ENCODE peak calls at places on chromosomes 1 and 21, in eight cellular contexts. N, M, C, B, Z, V, W and G are unnamed samples.
A peak's percentile ranks its signal among the peaks of the same experiment; 100 is the strongest.

GRCh38 chr1:76474922-76475321 is 392.4 kb upstream of the ST6GALNAC5 start:
- DNase-seq in B (no peak), W (no peak), N (no peak), Z (no peak), C (no peak), V (no peak), M (no peak), G (no peak)

GRCh38 chr1:152683846-152684245 is 2.1 kb upstream of the LCE2B start:
- DNase-seq in Z (no peak), W (no peak), N (no peak), B (no peak), V (no peak), C (no peak), M (no peak), G (no peak)

GRCh38 chr21:41593051-41593783 is 85.3 kb upstream of the TMPRSS2 start:
- DNase-seq in N (no peak), M (no peak), Z (no peak), W (no peak), B (no peak), C (peak; percentile 65), V (no peak), G (no peak)

GRCh38 chr1:208040714-208041393 is 129.9 kb upstream of the CD34 start:
- DNase-seq in V (no peak), M (no peak), N (no peak), W (no peak), B (no peak), C (no peak), Z (no peak), G (no peak)

GRCh38 chr1:154837679-154838171 is 32.4 kb downstream of the KCNN3 start:
- DNase-seq in B (peak; percentile 67), Z (no peak), V (no peak), C (no peak), W (peak; percentile 53), N (no peak), M (peak; percentile 82), G (no peak)

GRCh38 chr1:153962088-153963029 is 978 bp downstream of the SLC39A1 start:
- DNase-seq in B (no peak), Z (no peak), C (no peak), M (peak; percentile 33), W (peak; percentile 60), V (no peak), N (no peak), G (no peak)

GRCh38 chr1:218659911-218660677 is 315.0 kb downstream of the TGFB2 start:
- DNase-seq in W (no peak), Z (no peak), B (no peak), C (no peak), N (no peak), M (no peak), V (no peak), G (peak; percentile 69)

GRCh38 chr1:9275567-9276034 is 17.1 kb upstream of the SPSB1 start:
- DNase-seq in C (no peak), M (peak; percentile 31), V (no peak), Z (no peak), W (peak; percentile 83), B (no peak), N (no peak), G (no peak)

GRCh38 chr1:116853680-116854191 is 56.0 kb upstream of the PTGFRN start:
- DNase-seq in M (no peak), C (no peak), N (no peak), Z (no peak), W (no peak), B (no peak), V (no peak), G (peak; percentile 41)

GRCh38 chr1:182643699-182644098 is 39.5 kb upstream of the RGS16 start:
- DNase-seq in B (no peak), W (no peak), V (no peak), Z (no peak), N (peak; percentile 84), M (no peak), C (no peak), G (no peak)

GRCh38 chr1:41368384-41368783 is 7.2 kb downstream of the FOXO6 start:
- DNase-seq in Z (no peak), B (peak; percentile 33), C (no peak), N (no peak), V (no peak), M (no peak), W (no peak), G (no peak)

GRCh38 chr1:66563094-66563800 is 29.3 kb downstream of the SGIP1 start:
- DNase-seq in M (no peak), N (no peak), B (no peak), W (no peak), Z (no peak), V (peak; percentile 85), C (no peak), G (peak; percentile 84)
- H3K4me3 ChIP-seq in M (no peak overlapping the region), N (peak overlapping the region; percentile 21), B (peak overlapping the region; percentile 5), W (no peak overlapping the region), Z (no peak overlapping the region), V (peak overlapping the region; percentile 30), C (no peak overlapping the region), G (peak overlapping the region; percentile 41)

GRCh38 chr1:7474143-7474490 is 297.0 kb upstream of the VAMP3 start:
- DNase-seq in V (no peak), Z (no peak), C (no peak), M (no peak), W (no peak), B (no peak), N (no peak), G (no peak)

GRCh38 chr1:7473223-7474142 is 297.6 kb upstream of the VAMP3 start:
- DNase-seq in C (no peak), V (no peak), W (no peak), Z (no peak), M (no peak), N (no peak), B (no peak), G (no peak)

GRCh38 chr1:7476402-7476801 is 294.7 kb upstream of the VAMP3 start:
- DNase-seq in Z (no peak), M (no peak), B (no peak), V (no peak), N (no peak), W (no peak), C (no peak), G (no peak)

GRCh38 chr1:7475691-7476090 is 295.4 kb upstream of the VAMP3 start:
- DNase-seq in M (no peak), B (no peak), C (no peak), Z (no peak), V (no peak), W (no peak), N (no peak), G (no peak)

GRCh38 chr1:7474786-7475502 is 296.2 kb upstream of the VAMP3 start:
- DNase-seq in M (no peak), N (no peak), W (no peak), C (no peak), Z (no peak), V (no peak), B (no peak), G (no peak)
- TF ChIP-seq CTCF in M (no peak), N (peak; percentile 23), W (no peak), C (no peak), Z (no peak), V (no peak), B (no peak), G (peak; percentile 9)

GRCh38 chr1:159144571-159144970 is 26.8 kb upstream of the CADM3 start:
- DNase-seq in W (no peak), C (no peak), V (no peak), B (no peak), Z (no peak), N (no peak), M (no peak), G (no peak)

GRCh38 chr1:159140474-159140873 is 30.9 kb upstream of the CADM3 start:
- DNase-seq in M (no peak), V (no peak), N (no peak), B (no peak), Z (no peak), C (no peak), W (no peak), G (no peak)

GRCh38 chr1:159146996-159147395 is 24.4 kb upstream of the CADM3 start:
- DNase-seq in V (no peak), W (no peak), C (no peak), B (no peak), M (no peak), N (no peak), Z (no peak), G (no peak)

DNA sequence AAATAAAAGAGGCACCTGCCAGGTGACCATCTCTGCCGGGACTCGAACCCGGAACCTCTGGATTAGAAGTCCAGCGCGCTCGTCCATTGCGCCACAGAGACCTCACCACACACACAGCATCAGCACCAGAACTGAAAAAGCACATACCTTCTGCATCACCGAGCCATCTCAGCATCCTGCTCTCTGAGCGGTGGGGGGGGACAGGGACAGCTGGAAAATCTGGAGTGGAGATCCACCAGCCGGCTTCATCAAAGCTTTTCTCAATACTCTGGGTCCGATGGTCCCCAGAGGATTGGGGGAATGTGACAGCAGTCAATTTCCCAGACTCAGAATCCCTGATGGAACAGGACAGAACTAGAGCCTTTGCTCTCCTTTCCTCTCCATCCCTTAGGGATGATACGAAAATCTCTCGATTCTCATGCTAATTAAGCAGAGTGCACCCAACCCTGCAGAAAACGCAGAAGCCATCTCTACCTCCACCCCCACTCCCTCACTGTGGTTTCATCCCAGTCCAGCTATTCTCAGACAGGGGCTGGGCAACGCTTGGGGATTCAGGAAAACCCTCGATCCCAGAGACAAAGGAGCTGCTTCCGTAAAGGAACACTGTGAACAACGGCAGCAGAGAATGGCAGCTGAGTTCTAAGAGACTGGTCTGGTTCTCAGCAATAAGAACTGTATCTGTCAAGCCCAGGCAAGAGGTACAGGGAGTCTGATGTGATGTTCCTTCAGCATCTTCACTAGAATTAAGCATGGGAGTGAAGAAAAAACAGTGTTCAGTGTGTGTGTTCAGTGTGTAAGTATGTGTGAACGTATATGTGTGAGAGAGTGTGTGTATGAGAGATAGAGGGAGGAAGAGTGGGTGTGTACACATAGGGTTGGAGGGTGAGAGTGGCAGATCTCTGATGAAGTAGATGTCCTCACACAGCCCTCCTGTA is 29.6 kb upstream of the CADM3 start:
- DNase-seq in C (no peak), V (peak; percentile 14), Z (no peak), M (no peak), B (no peak), W (no peak), N (no peak), G (no peak)
- H3K4me3 ChIP-seq in C (no peak overlapping the region), V (peak overlapping the region; percentile 13), Z (no peak overlapping the region), M (no peak overlapping the region), B (no peak overlapping the region), W (no peak overlapping the region), N (peak overlapping the region; percentile 54), G (peak overlapping the region; percentile 29)

GRCh38 chr1:97095764-97096163 is 374.2 kb downstream of the PTBP2 start:
- DNase-seq in W (no peak), C (no peak), Z (no peak), V (no peak), N (no peak), M (no peak), B (no peak), G (no peak)

GRCh38 chr1:97094257-97094972 is 372.8 kb downstream of the PTBP2 start:
- DNase-seq in V (peak; percentile 85), Z (no peak), C (no peak), M (no peak), B (no peak), W (no peak), N (peak; percentile 58), G (peak; percentile 83)

GRCh38 chr1:97091679-97092078 is 370.1 kb downstream of the PTBP2 start:
- DNase-seq in M (no peak), N (no peak), V (no peak), C (no peak), B (no peak), Z (no peak), W (no peak), G (no peak)

GRCh38 chr1:97092824-97093223 is 371.2 kb downstream of the PTBP2 start:
- DNase-seq in W (no peak), Z (no peak), C (no peak), V (no peak), N (no peak), M (no peak), B (no peak), G (no peak)

GRCh38 chr1:97093742-97094141 is 372.2 kb downstream of the PTBP2 start:
- DNase-seq in Z (no peak), N (no peak), C (no peak), M (no peak), V (peak; percentile 27), B (no peak), W (no peak), G (peak; percentile 52)
- TF ChIP-seq CTCF in Z (no peak), N (no peak), C (no peak), M (no peak), V (no peak), B (no peak), W (no peak), G (no peak)